ENCODE peak calls at places on chromosomes 5 and 9, in six cellular contexts. K, F, X, R, H and N are unnamed samples.

GRCh38 chr5:33229216-33229615 is 211.5 kb upstream of the TARS1 start:
- DNase-seq in F (no peak), H (no peak), R (no peak), X (no peak), K (no peak), N (no peak)

GRCh38 chr9:123424131-123424530 is 68.1 kb downstream of the CRB2 start:
- DNase-seq in K (no peak), H (no peak), X (no peak), R (peak; percentile 40), F (no peak), N (no peak)

GRCh38 chr9:19551124-19551929 is 142.5 kb downstream of the ACER2 start:
- DNase-seq in R (no peak), F (peak; percentile 4), H (no peak), X (no peak), K (no peak), N (no peak)

GRCh38 chr5:127101533-127101932 is 28.2 kb upstream of the C5orf63 start:
- DNase-seq in R (no peak), F (no peak), H (no peak), X (no peak), K (no peak), N (no peak)

GRCh38 chr5:42547146-42547545 is 123.9 kb downstream of the GHR start:
- DNase-seq in F (peak; percentile 62), X (peak; percentile 92), K (no peak), R (no peak), H (no peak), N (no peak)

GRCh38 chr9:123637940-123638634 is 282.1 kb downstream of the CRB2 start:
- DNase-seq in F (no peak), R (no peak), H (no peak), K (peak; percentile 20), X (no peak), N (no peak)

GRCh38 chr5:122183098-122183794 is 53.9 kb downstream of the ZNF474 start:
- DNase-seq in K (peak; percentile 90), F (peak; percentile 94), R (peak; percentile 95), X (peak; percentile 77), H (no peak), N (no peak)

GRCh38 chr5:151328734-151329133 is 18.6 kb downstream of the SLC36A2 start:
- DNase-seq in R (no peak), K (no peak), X (no peak), F (no peak), H (no peak), N (no peak)

GRCh38 chr9:92723299-92723625 is 41.4 kb downstream of the BICD2 start:
- DNase-seq in F (no peak), H (no peak), K (no peak), R (peak; percentile 66), X (peak; percentile 41), N (no peak)

GRCh38 chr9:95171001-95171400 is 146.5 kb downstream of the FANCC start:
- DNase-seq in K (no peak), H (peak; percentile 44), X (peak; percentile 54), F (peak; percentile 40), R (no peak), N (no peak)

GRCh38 chr5:1760656-1761452 is 38.8 kb downstream of the MRPL36 start:
- DNase-seq in X (no peak), H (no peak), F (no peak), R (peak; percentile 79), K (no peak), N (no peak)

GRCh38 chr9:69120380-69121154 is 53.5 kb upstream of the TJP2 start:
- DNase-seq in F (no peak), X (peak; percentile 94), R (peak; percentile 93), K (peak; percentile 95), H (peak; percentile 50), N (no peak)

GRCh38 chr9:5633243-5633642 is 4.3 kb downstream of the RIC1 start:
- DNase-seq in K (no peak), H (no peak), R (no peak), F (peak; percentile 47), X (peak; percentile 74), N (no peak)

GRCh38 chr5:104372796-104373195 is 810.2 kb upstream of the NUDT12 start:
- DNase-seq in F (no peak), R (no peak), K (no peak), H (no peak), X (peak; percentile 30), N (no peak)

GRCh38 chr9:110030632-110031031 is 177.3 kb downstream of the C9orf152 start:
- DNase-seq in H (no peak), X (no peak), F (peak; percentile 43), R (no peak), K (no peak), N (no peak)

GRCh38 chr5:32506251-32506661 is 61.7 kb upstream of the ZFR start:
- DNase-seq in X (peak; percentile 19), F (peak; percentile 54), R (peak; percentile 78), H (no peak), K (no peak), N (no peak)

GRCh38 chr5:123454236-123454911 is 31.2 kb upstream of the CEP120 start:
- DNase-seq in F (peak; percentile 10), H (no peak), K (no peak), X (peak; percentile 36), R (no peak), N (no peak)

GRCh38 chr5:79936644-79937216 is 54.3 kb downstream of the MTX3 start:
- DNase-seq in H (no peak), F (no peak), X (peak; percentile 38), R (no peak), K (no peak), N (no peak)

GRCh38 chr5:8418049-8418426 is 549.1 kb downstream of the MTRR start:
- DNase-seq in X (peak; percentile 95), F (no peak), R (no peak), H (no peak), K (no peak), N (no peak)

GRCh38 chr5:128905225-128906110 is 59.8 kb upstream of the SLC27A6 start:
- DNase-seq in K (peak; percentile 9), R (no peak), X (peak; percentile 73), F (peak; percentile 70), H (peak; percentile 51), N (peak; percentile 4)

GRCh38 chr9:22307013-22307711 is 139.5 kb upstream of the DMRTA1 start:
- DNase-seq in X (peak; percentile 71), H (peak; percentile 60), R (no peak), F (peak; percentile 79), K (no peak), N (peak; percentile 7)

GRCh38 chr5:150637245-150638052 is 3.0 kb upstream of the SYNPO start:
- DNase-seq in R (no peak), K (no peak), H (no peak), X (peak; percentile 92), F (peak; percentile 81), N (no peak)

GRCh38 chr5:142866563-142867275 is 96.5 kb downstream of the ARHGAP26 start:
- DNase-seq in X (peak; percentile 76), F (peak; percentile 80), K (no peak), R (no peak), H (peak; percentile 77), N (no peak)

GRCh38 chr9:17349816-17350215 is 215.0 kb downstream of the CNTLN start:
- DNase-seq in R (no peak), F (peak; percentile 42), K (no peak), X (no peak), H (no peak), N (peak; percentile 61)

GRCh38 chr9:115494393-115494792 is 376.4 kb upstream of the TNC start:
- DNase-seq in R (no peak), X (peak; percentile 20), F (no peak), H (no peak), K (no peak), N (no peak)

DNA sequence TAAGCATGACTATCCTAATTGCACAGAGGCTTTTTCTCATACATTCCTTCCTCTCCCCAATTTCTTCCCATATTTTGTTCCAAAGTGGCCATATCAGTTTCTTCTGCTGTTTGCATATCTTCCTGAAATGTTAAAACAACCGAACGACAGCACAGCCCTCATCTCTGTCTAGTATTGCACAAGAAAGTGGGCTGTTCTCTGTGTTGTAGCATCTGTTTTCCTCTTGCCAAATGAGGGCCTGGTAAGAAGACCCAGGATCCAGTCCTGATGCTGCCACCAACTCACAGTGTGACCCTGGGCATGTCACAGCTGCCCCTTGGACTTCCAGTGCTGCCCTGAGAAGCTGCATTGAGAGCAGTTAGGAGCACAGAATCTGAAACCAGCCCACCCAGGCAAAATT is 4.1 kb downstream of the SLC31A2 start:
- DNase-seq in K (no peak), X (no peak), H (no peak), R (no peak), F (no peak), N (no peak)
- H3K4me3 ChIP-seq in K (no peak overlapping the region), X (no peak overlapping the region), H (no peak overlapping the region), R (no peak overlapping the region), F (no peak overlapping the region), N (no peak overlapping the region)

GRCh38 chr5:115857621-115858349 is 16.1 kb downstream of the AP3S1 start:
- DNase-seq in H (no peak), R (no peak), X (peak; percentile 81), F (peak; percentile 60), K (no peak), N (no peak)
- H3K4me3 ChIP-seq in H (no peak overlapping the region), R (no peak overlapping the region), X (no peak overlapping the region), F (no peak overlapping the region), K (no peak overlapping the region), N (no peak overlapping the region)

GRCh38 chr9:98943682-98944129 is at the start of gene COL15A1:
- DNase-seq in K (no peak), H (no peak), R (peak; percentile 81), F (no peak), X (no peak), N (no peak)
- H3K4me3 ChIP-seq in K (peak within 1 kb of the TSS; percentile 42), H (no peak within 1 kb of the TSS), R (peak within 1 kb of the TSS; percentile 32), F (peak within 1 kb of the TSS; percentile 52), X (peak within 1 kb of the TSS; percentile 61), N (peak within 1 kb of the TSS; percentile 29)

GRCh38 chr9:83138422-83139135 is 75.6 kb upstream of the RASEF start:
- DNase-seq in X (no peak), F (no peak), R (no peak), K (no peak), H (no peak), N (no peak)

GRCh38 chr9:83141887-83142286 is 78.9 kb upstream of the RASEF start:
- DNase-seq in F (no peak), R (no peak), H (no peak), K (no peak), X (no peak), N (no peak)

GRCh38 chr9:83142389-83142788 is 79.4 kb upstream of the RASEF start:
- DNase-seq in R (no peak), K (no peak), H (no peak), X (no peak), F (no peak), N (no peak)

GRCh38 chr9:83144492-83144891 is 81.5 kb upstream of the RASEF start:
- DNase-seq in F (no peak), K (no peak), H (no peak), X (no peak), R (no peak), N (no peak)

DNA sequence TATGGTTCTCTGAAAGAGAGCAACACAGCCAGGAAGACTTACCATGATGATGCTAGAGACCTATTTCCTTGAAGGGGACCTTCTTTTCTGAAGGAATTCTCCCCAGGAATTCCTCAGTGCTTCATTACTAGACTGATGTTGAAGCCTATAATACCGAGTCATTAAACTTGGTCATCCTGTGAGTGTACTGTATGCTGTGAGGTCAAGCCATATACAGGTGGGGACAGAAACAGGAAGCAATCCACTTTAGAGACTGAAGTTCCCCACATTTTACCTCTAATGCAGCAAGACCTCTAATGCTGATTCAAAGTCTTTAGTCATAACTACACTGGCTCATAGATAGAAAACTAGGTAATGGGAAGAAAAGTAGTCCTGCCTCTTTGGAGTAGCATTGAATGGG is 77.1 kb upstream of the RASEF start:
- DNase-seq in R (no peak), F (no peak), K (no peak), H (no peak), X (no peak), N (no peak)
- H3K4me3 ChIP-seq in R (no peak overlapping the region), F (no peak overlapping the region), K (no peak overlapping the region), H (no peak overlapping the region), X (no peak overlapping the region), N (no peak overlapping the region)

GRCh38 chr9:784202-784601 is 57.3 kb upstream of the DMRT1 start:
- DNase-seq in X (no peak), R (peak; percentile 54), F (no peak), H (no peak), K (no peak), N (no peak)
- H3K4me3 ChIP-seq in X (no peak overlapping the region), R (no peak overlapping the region), F (no peak overlapping the region), H (no peak overlapping the region), K (no peak overlapping the region), N (no peak overlapping the region)